ENCODE peak calls at places on chromosomes 4 and X, in eight cellular contexts. Z is effector memory CD4-positive, alpha-beta T cell; N is A172; W is cardiac muscle cell; X is tibial nerve; J is neural crest cell; R is astrocyte of the cerebellum; A is endothelial cell of umbilical vein. P is an unnamed sample.
A peak's percentile ranks its signal among the peaks of the same experiment; 100 is the strongest.

GRCh38 chr4:176191974-176192373 is 3.4 kb downstream of the SPATA4 start:
- DNase-seq in A (peak; percentile 71), X (no peak), N (peak; percentile 28), R (no peak), W (no peak), J (no peak), Z (no peak), P (no peak)

GRCh38 chr4:14078311-14078710 is 450.8 kb upstream of the BOD1L1 start:
- DNase-seq in Z (no peak), R (no peak), N (no peak), W (no peak), A (no peak), J (no peak), X (no peak), P (no peak)

GRCh38 chr4:5592272-5592671 is 116.1 kb downstream of the EVC2 start:
- DNase-seq in J (no peak), N (no peak), Z (no peak), X (no peak), A (no peak), W (no peak), R (no peak), P (no peak)

GRCh38 chr4:89312066-89312465 is 4.5 kb upstream of the GPRIN3 start:
- DNase-seq in A (no peak), W (no peak), Z (no peak), X (no peak), N (no peak), R (peak; percentile 13), J (no peak), P (no peak)

GRCh38 chr4:98485816-98486355 is 172.5 kb downstream of the TSPAN5 start:
- DNase-seq in Z (no peak), R (no peak), X (no peak), N (no peak), A (no peak), J (no peak), W (no peak), P (no peak)

GRCh38 chr4:77742054-77742453 is 77.1 kb downstream of the CNOT6L start:
- DNase-seq in X (no peak), W (no peak), A (no peak), N (no peak), J (no peak), R (no peak), Z (no peak), P (no peak)

GRCh38 chr4:122480023-122480422 is 23.5 kb upstream of the IL2 start:
- DNase-seq in N (peak; percentile 84), W (peak; percentile 69), A (no peak), J (no peak), Z (no peak), R (peak; percentile 34), X (no peak), P (no peak)

GRCh38 chr4:7979652-7979968 is 39.9 kb upstream of the AFAP1 start:
- DNase-seq in A (no peak), Z (no peak), X (no peak), J (no peak), R (no peak), W (no peak), N (no peak), P (no peak)

GRCh38 chr4:137610960-137611359 is 78.7 kb upstream of the PCDH18 start:
- DNase-seq in J (peak; percentile 41), N (no peak), W (peak; percentile 33), R (no peak), Z (no peak), A (peak; percentile 29), X (no peak), P (no peak)

GRCh38 chr4:5554376-5554775 is 154.0 kb downstream of the EVC2 start:
- DNase-seq in J (no peak), R (no peak), W (no peak), X (no peak), A (peak; percentile 6), Z (no peak), N (no peak), P (no peak)

GRCh38 chr4:6017800-6018199 is 431 bp downstream of the C4orf50 start:
- DNase-seq in A (no peak), W (no peak), R (no peak), X (no peak), N (no peak), Z (no peak), J (no peak), P (no peak)

GRCh38 chrX:115939636-115940160 is 230.8 kb upstream of the AGTR2 start:
- DNase-seq in Z (no peak), A (no peak), W (no peak), J (no peak), N (no peak), R (no peak), X (no peak), P (no peak)

GRCh38 chrX:98405376-98405775 is 1521.7 kb downstream of the RPA4 start:
- DNase-seq in A (no peak), Z (no peak), J (no peak), X (no peak), R (no peak), N (no peak), W (no peak), P (no peak)

GRCh38 chr4:165779950-165780670 is 92.9 kb upstream of the TLL1 start:
- DNase-seq in X (no peak), N (no peak), J (no peak), A (no peak), W (no peak), R (no peak), Z (no peak), P (no peak)

GRCh38 chr4:211033-211511 is 86.8 kb downstream of the ZNF718 start:
- DNase-seq in W (no peak), A (no peak), R (no peak), Z (no peak), J (no peak), N (no peak), X (no peak), P (no peak)

GRCh38 chr4:176760468-176760867 is 32.3 kb downstream of the VEGFC start:
- DNase-seq in X (no peak), N (no peak), W (no peak), J (no peak), Z (no peak), R (no peak), A (no peak), P (no peak)

GRCh38 chr4:8443801-8444200 is 3.2 kb downstream of the TRMT44 start:
- DNase-seq in A (no peak), R (no peak), W (no peak), N (no peak), Z (no peak), J (no peak), X (no peak), P (no peak)

GRCh38 chr4:15738877-15739276 is 36.0 kb downstream of the BST1 start:
- DNase-seq in J (no peak), A (no peak), W (no peak), Z (no peak), N (no peak), X (no peak), R (no peak), P (no peak)

GRCh38 chrX:40576291-40576690 is 4.5 kb upstream of the ATP6AP2 start:
- DNase-seq in W (no peak), X (no peak), A (no peak), J (no peak), Z (no peak), N (no peak), R (no peak), P (no peak)

P was measured in dermis microvascular lymphatic vessel endothelial cell.